ENCODE peak calls at places on chromosomes 3 and 15, in ten cellular contexts. J, Z, O, Y, U, X, S, E, I and Q are unnamed samples.

GRCh38 chr3:135706758-135707375 is 258.7 kb upstream of the PPP2R3A start:
- DNase-seq in Z (no peak), Y (no peak), I (no peak), E (no peak), J (no peak), O (no peak), X (no peak), S (no peak), U (no peak), Q (no peak)

GRCh38 chr3:175404026-175404425 is 544.9 kb downstream of the NAALADL2 start:
- DNase-seq in Z (no peak), J (no peak), Y (no peak), O (no peak), I (no peak), X (no peak), S (no peak), U (no peak), E (no peak), Q (no peak)

GRCh38 chr15:79863886-79864285 is 32.9 kb downstream of the MTHFS start:
- DNase-seq in Y (no peak), X (peak; percentile 73), E (no peak), O (no peak), I (no peak), J (no peak), Z (no peak), S (no peak), U (no peak), Q (no peak)

GRCh38 chr3:193905993-193906396 is 230.0 kb upstream of the HES1 start:
- DNase-seq in U (no peak), X (no peak), I (no peak), Z (no peak), E (no peak), J (no peak), S (no peak), Y (no peak), O (no peak), Q (no peak)

GRCh38 chr3:127072971-127073851 is 90.3 kb downstream of the PLXNA1 start:
- DNase-seq in J (no peak), Z (no peak), Y (no peak), E (no peak), S (no peak), X (no peak), O (peak; percentile 30), U (peak; percentile 26), I (no peak), Q (peak; percentile 30)

GRCh38 chr15:42084465-42085235 is 9.7 kb downstream of the PLA2G4D start:
- DNase-seq in Z (peak; percentile 76), I (peak; percentile 39), S (peak; percentile 80), Y (peak; percentile 75), E (no peak), X (peak; percentile 64), O (peak; percentile 99), J (peak; percentile 81), U (peak; percentile 86), Q (peak; percentile 81)

GRCh38 chr3:34106879-34107278 is 308.4 kb downstream of the PDCD6IP start:
- DNase-seq in U (no peak), E (no peak), Z (peak; percentile 70), X (peak; percentile 79), O (no peak), S (peak; percentile 25), J (peak; percentile 43), Y (no peak), I (peak; percentile 39), Q (peak; percentile 37)

GRCh38 chr3:184176377-184177330 is 2.0 kb downstream of the AP2M1 start:
- DNase-seq in S (peak; percentile 51), Z (peak; percentile 96), O (peak; percentile 85), J (peak; percentile 45), U (peak; percentile 96), I (no peak), Y (peak; percentile 86), X (peak; percentile 90), E (no peak), Q (peak; percentile 62)

GRCh38 chr15:23690450-23690852 is 3.3 kb upstream of the NDN start:
- DNase-seq in S (peak; percentile 23), J (peak; percentile 40), Z (peak; percentile 83), Y (no peak), E (no peak), U (no peak), I (peak; percentile 61), X (no peak), O (no peak), Q (peak; percentile 53)

GRCh38 chr15:23690015-23690414 is 2.9 kb upstream of the NDN start:
- DNase-seq in U (no peak), Z (no peak), X (no peak), Y (no peak), E (no peak), I (no peak), J (no peak), O (no peak), S (no peak), Q (no peak)

GRCh38 chr15:23687143-23687470 is at the start of gene NDN:
- DNase-seq in Z (peak; percentile 86), U (no peak), X (peak; percentile 3), Y (no peak), S (peak; percentile 41), J (peak; percentile 43), E (no peak), I (peak; percentile 32), O (no peak), Q (peak; percentile 68)

GRCh38 chr15:23686466-23687142 is 501 bp downstream of the NDN start:
- DNase-seq in X (peak; percentile 2), O (no peak), I (no peak), U (no peak), Y (no peak), S (no peak), E (no peak), Z (peak; percentile 51), J (no peak), Q (no peak)
- H3K4me3 ChIP-seq in X (peak overlapping the region; percentile 39), O (peak overlapping the region; percentile 51), I (peak overlapping the region; percentile 51), U (no peak overlapping the region), Y (peak overlapping the region; percentile 71), S (peak overlapping the region; percentile 52), E (no peak overlapping the region), Z (peak overlapping the region; percentile 64), J (peak overlapping the region; percentile 57), Q (peak overlapping the region; percentile 54)

GRCh38 chr3:37943126-37943525 is 47.5 kb upstream of the VILL start:
- DNase-seq in J (no peak), Y (no peak), U (no peak), S (no peak), Z (no peak), O (no peak), I (no peak), E (no peak), X (no peak), Q (no peak)

GRCh38 chr3:37943631-37944242 is 46.8 kb upstream of the VILL start:
- DNase-seq in I (no peak), S (no peak), O (no peak), E (no peak), Z (no peak), X (no peak), J (no peak), Y (no peak), U (no peak), Q (no peak)

GRCh38 chr3:37941608-37942540 is 48.7 kb upstream of the VILL start:
- DNase-seq in S (peak; percentile 63), J (no peak), I (no peak), Y (no peak), X (peak; percentile 40), Z (peak; percentile 16), E (no peak), O (no peak), U (no peak), Q (no peak)

GRCh38 chr3:37944243-37944955 is 46.2 kb upstream of the VILL start:
- DNase-seq in X (peak; percentile 28), E (no peak), S (no peak), U (no peak), Z (no peak), I (no peak), O (no peak), J (no peak), Y (no peak), Q (no peak)

DNA sequence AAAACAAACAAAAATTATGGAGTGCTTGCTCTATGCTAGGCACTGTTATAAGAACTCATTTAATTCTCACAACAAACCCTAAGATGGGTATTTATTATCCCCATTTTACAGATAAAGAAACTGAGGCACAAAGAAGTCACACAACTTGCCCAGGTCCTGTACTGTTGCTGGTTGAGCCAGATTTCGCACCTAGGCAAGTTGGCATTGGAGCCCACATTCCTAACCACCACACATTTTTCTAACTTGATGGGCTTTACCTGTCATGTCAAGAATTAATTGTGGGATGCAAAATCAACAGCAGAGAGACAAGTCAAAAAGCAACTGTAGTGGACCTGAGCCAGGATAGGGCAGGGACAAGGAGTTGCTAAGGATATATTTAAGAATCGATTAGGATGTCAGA is 47.9 kb upstream of the VILL start:
- DNase-seq in Y (no peak), Z (no peak), J (no peak), X (no peak), U (no peak), S (no peak), I (no peak), E (no peak), O (no peak), Q (no peak)
- H3K27ac ChIP-seq in Y (peak overlapping the region; percentile 50), Z (no peak overlapping the region), J (peak overlapping the region; percentile 75), X (no peak overlapping the region), U (peak overlapping the region; percentile 88), S (peak overlapping the region; percentile 73), I (no peak overlapping the region), E (no peak overlapping the region), O (no peak overlapping the region), Q (peak overlapping the region; percentile 36)

DNA sequence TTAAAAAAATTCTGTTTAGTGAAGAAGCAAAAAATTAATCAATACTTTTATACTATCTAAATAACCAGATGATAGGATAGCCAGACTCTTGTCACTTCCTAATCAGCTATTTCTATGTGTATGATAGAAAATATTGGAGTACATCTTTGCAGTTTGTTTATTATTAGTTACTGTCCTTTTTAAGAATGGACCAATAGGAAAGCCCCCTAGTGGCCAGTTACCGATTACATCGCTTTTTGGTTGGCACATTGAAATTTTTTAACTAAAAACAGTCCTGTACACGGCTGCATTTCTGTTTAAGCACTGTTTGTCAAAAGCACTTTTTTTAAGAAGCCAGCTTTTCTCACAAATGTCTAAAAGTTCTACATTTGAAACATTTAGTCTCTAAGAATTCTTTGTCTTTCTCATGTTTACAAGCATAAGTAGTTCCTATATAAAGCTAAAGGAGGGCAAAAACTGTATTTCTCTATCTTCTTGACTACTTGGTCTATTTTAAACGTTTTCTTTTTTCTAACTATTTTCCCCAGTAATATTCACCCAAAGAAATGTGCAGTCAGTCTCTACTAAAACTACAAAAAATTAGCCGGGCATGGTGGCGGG is 253.2 kb upstream of the LRTM1 start:
- DNase-seq in U (no peak), O (no peak), I (peak; percentile 13), Y (no peak), J (no peak), E (no peak), S (no peak), Z (peak; percentile 67), X (peak; percentile 12), Q (no peak)
- TF ChIP-seq CTCF in U (peak; percentile 70), O (peak; percentile 88), I (peak; percentile 35), Y (peak; percentile 52), J (peak; percentile 46), E (peak; percentile 44), S (peak; percentile 72), Z (peak; percentile 92), X (peak; percentile 39), Q (peak; percentile 66)

DNA sequence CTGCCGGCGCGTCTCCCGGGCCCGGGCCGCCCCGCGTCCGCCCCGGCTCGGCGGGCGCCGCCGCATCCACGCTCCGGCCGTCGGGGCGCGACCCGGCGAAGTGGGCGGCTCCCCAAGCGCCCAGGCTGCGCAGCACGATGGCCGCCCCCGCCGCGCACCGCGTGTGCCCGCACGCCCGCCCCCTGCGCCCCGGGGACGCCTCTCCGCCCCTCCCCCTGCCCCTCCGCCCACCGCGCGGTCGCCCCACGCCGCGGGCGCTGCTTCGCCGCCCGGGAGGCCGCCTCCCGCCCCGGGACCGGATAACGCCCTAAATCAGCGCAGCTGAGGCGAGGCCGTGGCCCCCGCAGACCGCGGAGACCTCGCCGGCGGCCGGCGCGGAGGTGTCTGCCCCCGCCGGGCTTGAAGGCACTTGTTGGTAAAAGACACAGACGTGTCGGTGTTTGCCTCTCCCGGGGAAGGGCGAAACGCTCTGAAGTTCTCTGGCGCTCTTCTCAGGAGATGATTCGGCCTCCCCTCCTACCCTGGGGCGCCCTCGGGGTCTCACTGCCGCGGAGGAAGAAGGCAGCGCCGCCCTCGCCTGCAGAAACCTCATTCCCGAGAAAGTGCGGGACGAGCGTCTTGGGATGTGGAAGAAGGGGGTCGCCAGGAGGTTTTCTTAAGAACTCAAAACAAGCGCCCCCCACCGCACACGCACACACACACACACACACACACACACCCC is at the start of gene BNC1:
- DNase-seq in Y (no peak), E (no peak), Z (peak; percentile 67), X (peak; percentile 25), U (no peak), S (no peak), J (no peak), I (no peak), O (peak; percentile 82), Q (no peak)
- H3K4me3 ChIP-seq in Y (peak within 1 kb of the TSS; percentile 69), E (no peak within 1 kb of the TSS), Z (peak within 1 kb of the TSS; percentile 58), X (peak within 1 kb of the TSS; percentile 57), U (no peak within 1 kb of the TSS), S (peak within 1 kb of the TSS; percentile 7), J (peak within 1 kb of the TSS; percentile 46), I (peak within 1 kb of the TSS; percentile 21), O (peak within 1 kb of the TSS; percentile 80), Q (peak within 1 kb of the TSS; percentile 24)